ENCODE peak calls at places on chromosomes 1 and 21, in ten cellular contexts. One of them, this sample, is unnamed.

GRCh38 chr1:119686661-119687060 is 25.1 kb upstream of the PHGDH start:
- DNase-seq in hepatocyte: peak
- DNase-seq in psoas muscle: no peak
- DNase-seq in endothelial cell: no peak
- DNase-seq in GM12864: no peak
- DNase-seq in CD8-positive, alpha-beta T cell: no peak
- DNase-seq in HFF-Myc: no peak
- DNase-seq in OCI-LY7: no peak
- DNase-seq in H9: no peak
- DNase-seq in ovary: no peak
- DNase-seq in this sample: no peak

GRCh38 chr1:16204634-16205332 is 7.7 kb downstream of the ARHGEF19 start:
- DNase-seq in psoas muscle: no peak
- DNase-seq in H9: peak
- DNase-seq in ovary: no peak
- DNase-seq in CD8-positive, alpha-beta T cell: peak
- DNase-seq in hepatocyte: peak
- DNase-seq in GM12864: no peak
- DNase-seq in OCI-LY7: peak
- DNase-seq in endothelial cell: peak
- DNase-seq in HFF-Myc: no peak
- DNase-seq in this sample: no peak

GRCh38 chr1:184465489-184466146 is 78.8 kb downstream of the C1orf21 start:
- DNase-seq in CD8-positive, alpha-beta T cell: no peak
- DNase-seq in GM12864: no peak
- DNase-seq in hepatocyte: no peak
- DNase-seq in H9: no peak
- DNase-seq in ovary: no peak
- DNase-seq in endothelial cell: no peak
- DNase-seq in psoas muscle: no peak
- DNase-seq in HFF-Myc: no peak
- DNase-seq in OCI-LY7: no peak
- DNase-seq in this sample: no peak

GRCh38 chr1:89739844-89740216 is 81.0 kb upstream of the LRRC8D start:
- DNase-seq in hepatocyte: no peak
- DNase-seq in ovary: no peak
- DNase-seq in OCI-LY7: no peak
- DNase-seq in psoas muscle: no peak
- DNase-seq in HFF-Myc: no peak
- DNase-seq in H9: no peak
- DNase-seq in CD8-positive, alpha-beta T cell: no peak
- DNase-seq in endothelial cell: no peak
- DNase-seq in GM12864: no peak
- DNase-seq in this sample: no peak

GRCh38 chr1:36089393-36090121 is 865 bp downstream of the ADPRS start:
- DNase-seq in GM12864: peak
- DNase-seq in CD8-positive, alpha-beta T cell: no peak
- DNase-seq in OCI-LY7: peak
- DNase-seq in ovary: no peak
- DNase-seq in H9: no peak
- DNase-seq in HFF-Myc: no peak
- DNase-seq in endothelial cell: no peak
- DNase-seq in hepatocyte: peak
- DNase-seq in psoas muscle: no peak
- DNase-seq in this sample: no peak

GRCh38 chr1:66282343-66282852 is 251.6 kb upstream of the SGIP1 start:
- DNase-seq in HFF-Myc: no peak
- DNase-seq in OCI-LY7: peak
- DNase-seq in H9: no peak
- DNase-seq in CD8-positive, alpha-beta T cell: peak
- DNase-seq in GM12864: peak
- DNase-seq in ovary: no peak
- DNase-seq in hepatocyte: no peak
- DNase-seq in psoas muscle: no peak
- DNase-seq in endothelial cell: no peak
- DNase-seq in this sample: no peak

GRCh38 chr1:45065083-45065482 is 53.0 kb downstream of the UROD start:
- DNase-seq in psoas muscle: no peak
- DNase-seq in H9: no peak
- DNase-seq in ovary: no peak
- DNase-seq in endothelial cell: no peak
- DNase-seq in CD8-positive, alpha-beta T cell: no peak
- DNase-seq in OCI-LY7: no peak
- DNase-seq in HFF-Myc: no peak
- DNase-seq in hepatocyte: no peak
- DNase-seq in GM12864: no peak
- DNase-seq in this sample: no peak

GRCh38 chr1:3787347-3787710 is 9.0 kb downstream of the LRRC47 start:
- DNase-seq in hepatocyte: no peak
- DNase-seq in endothelial cell: no peak
- DNase-seq in GM12864: no peak
- DNase-seq in OCI-LY7: no peak
- DNase-seq in HFF-Myc: no peak
- DNase-seq in psoas muscle: no peak
- DNase-seq in CD8-positive, alpha-beta T cell: peak
- DNase-seq in ovary: no peak
- DNase-seq in H9: no peak
- DNase-seq in this sample: no peak

GRCh38 chr21:41816583-41817165 is 49.8 kb upstream of the RIPK4 start:
- DNase-seq in H9: peak
- DNase-seq in CD8-positive, alpha-beta T cell: peak
- DNase-seq in OCI-LY7: peak
- DNase-seq in endothelial cell: peak
- DNase-seq in hepatocyte: peak
- DNase-seq in ovary: peak
- DNase-seq in psoas muscle: peak
- DNase-seq in GM12864: no peak
- DNase-seq in HFF-Myc: peak
- DNase-seq in this sample: peak

GRCh38 chr1:116466810-116467557 is 93.9 kb downstream of the ATP1A1 start:
- DNase-seq in OCI-LY7: no peak
- DNase-seq in H9: no peak
- DNase-seq in CD8-positive, alpha-beta T cell: no peak
- DNase-seq in hepatocyte: no peak
- DNase-seq in HFF-Myc: no peak
- DNase-seq in GM12864: no peak
- DNase-seq in endothelial cell: no peak
- DNase-seq in psoas muscle: no peak
- DNase-seq in ovary: no peak
- DNase-seq in this sample: no peak

GRCh38 chr1:110495926-110496600 is 22.9 kb downstream of the KCNA10 start:
- DNase-seq in GM12864: peak
- DNase-seq in endothelial cell: peak
- DNase-seq in psoas muscle: peak
- DNase-seq in H9: peak
- DNase-seq in OCI-LY7: peak
- DNase-seq in CD8-positive, alpha-beta T cell: peak
- DNase-seq in HFF-Myc: peak
- DNase-seq in hepatocyte: peak
- DNase-seq in ovary: peak
- DNase-seq in this sample: peak

GRCh38 chr1:31101147-31101502 is 35.6 kb upstream of the PUM1 start:
- DNase-seq in HFF-Myc: peak
- DNase-seq in endothelial cell: no peak
- DNase-seq in OCI-LY7: no peak
- DNase-seq in H9: no peak
- DNase-seq in CD8-positive, alpha-beta T cell: no peak
- DNase-seq in hepatocyte: peak
- DNase-seq in ovary: peak
- DNase-seq in psoas muscle: no peak
- DNase-seq in GM12864: no peak
- DNase-seq in this sample: no peak

GRCh38 chr21:44874240-44874496 is 678 bp upstream of the PTTG1IP start:
- DNase-seq in H9: no peak
- DNase-seq in psoas muscle: no peak
- DNase-seq in HFF-Myc: no peak
- DNase-seq in CD8-positive, alpha-beta T cell: no peak
- DNase-seq in hepatocyte: no peak
- DNase-seq in endothelial cell: no peak
- DNase-seq in OCI-LY7: no peak
- DNase-seq in GM12864: no peak
- DNase-seq in ovary: no peak
- DNase-seq in this sample: no peak

GRCh38 chr1:205298191-205298994 is 23.2 kb downstream of the NUAK2 start:
- DNase-seq in OCI-LY7: no peak
- DNase-seq in ovary: no peak
- DNase-seq in psoas muscle: no peak
- DNase-seq in HFF-Myc: peak
- DNase-seq in H9: peak
- DNase-seq in hepatocyte: peak
- DNase-seq in GM12864: no peak
- DNase-seq in endothelial cell: no peak
- DNase-seq in CD8-positive, alpha-beta T cell: no peak
- DNase-seq in this sample: no peak

GRCh38 chr21:27761623-27762022 is 794.7 kb upstream of the ADAMTS5 start:
- DNase-seq in psoas muscle: no peak
- DNase-seq in H9: no peak
- DNase-seq in hepatocyte: no peak
- DNase-seq in CD8-positive, alpha-beta T cell: no peak
- DNase-seq in HFF-Myc: no peak
- DNase-seq in endothelial cell: no peak
- DNase-seq in ovary: no peak
- DNase-seq in GM12864: no peak
- DNase-seq in OCI-LY7: no peak
- DNase-seq in this sample: no peak

GRCh38 chr1:28155628-28156027 is 20.9 kb downstream of the PTAFR start:
- DNase-seq in OCI-LY7: no peak
- DNase-seq in GM12864: no peak
- DNase-seq in H9: no peak
- DNase-seq in hepatocyte: no peak
- DNase-seq in HFF-Myc: no peak
- DNase-seq in endothelial cell: no peak
- DNase-seq in ovary: no peak
- DNase-seq in psoas muscle: no peak
- DNase-seq in CD8-positive, alpha-beta T cell: no peak
- DNase-seq in this sample: no peak

GRCh38 chr21:15669247-15669646 is 60.5 kb upstream of the USP25 start:
- DNase-seq in CD8-positive, alpha-beta T cell: no peak
- DNase-seq in ovary: no peak
- DNase-seq in psoas muscle: no peak
- DNase-seq in HFF-Myc: no peak
- DNase-seq in GM12864: no peak
- DNase-seq in hepatocyte: no peak
- DNase-seq in endothelial cell: no peak
- DNase-seq in OCI-LY7: no peak
- DNase-seq in H9: no peak
- DNase-seq in this sample: no peak

GRCh38 chr21:36699546-36700294 is 805 bp downstream of the SIM2 start:
- DNase-seq in HFF-Myc: no peak
- DNase-seq in hepatocyte: no peak
- DNase-seq in endothelial cell: peak
- DNase-seq in GM12864: no peak
- DNase-seq in H9: no peak
- DNase-seq in OCI-LY7: no peak
- DNase-seq in ovary: no peak
- DNase-seq in CD8-positive, alpha-beta T cell: no peak
- DNase-seq in psoas muscle: no peak
- DNase-seq in this sample: no peak

GRCh38 chr21:36702622-36702968 is 3.7 kb downstream of the SIM2 start:
- DNase-seq in ovary: no peak
- DNase-seq in hepatocyte: no peak
- DNase-seq in endothelial cell: no peak
- DNase-seq in OCI-LY7: no peak
- DNase-seq in GM12864: no peak
- DNase-seq in HFF-Myc: no peak
- DNase-seq in H9: no peak
- DNase-seq in CD8-positive, alpha-beta T cell: no peak
- DNase-seq in psoas muscle: no peak
- DNase-seq in this sample: no peak

GRCh38 chr21:36701912-36702621 is 3.2 kb downstream of the SIM2 start:
- DNase-seq in endothelial cell: peak
- DNase-seq in GM12864: no peak
- DNase-seq in hepatocyte: no peak
- DNase-seq in ovary: no peak
- DNase-seq in psoas muscle: no peak
- DNase-seq in OCI-LY7: no peak
- DNase-seq in CD8-positive, alpha-beta T cell: no peak
- DNase-seq in HFF-Myc: no peak
- DNase-seq in H9: peak
- DNase-seq in this sample: no peak

GRCh38 chr21:36700295-36700960 is 1.5 kb downstream of the SIM2 start:
- DNase-seq in GM12864: no peak
- DNase-seq in OCI-LY7: no peak
- DNase-seq in ovary: no peak
- DNase-seq in HFF-Myc: no peak
- DNase-seq in hepatocyte: no peak
- DNase-seq in CD8-positive, alpha-beta T cell: no peak
- DNase-seq in H9: no peak
- DNase-seq in endothelial cell: peak
- DNase-seq in psoas muscle: no peak
- DNase-seq in this sample: no peak

GRCh38 chr21:36700961-36701911 is 2.3 kb downstream of the SIM2 start:
- DNase-seq in OCI-LY7: no peak
- DNase-seq in CD8-positive, alpha-beta T cell: no peak
- DNase-seq in endothelial cell: peak
- DNase-seq in H9: peak
- DNase-seq in GM12864: no peak
- DNase-seq in psoas muscle: no peak
- DNase-seq in hepatocyte: no peak
- DNase-seq in ovary: no peak
- DNase-seq in HFF-Myc: no peak
- DNase-seq in this sample: no peak
- TF ChIP-seq CTCF in OCI-LY7: no peak
- TF ChIP-seq CTCF in CD8-positive, alpha-beta T cell: no peak
- TF ChIP-seq CTCF in endothelial cell: no peak
- TF ChIP-seq CTCF in H9: no peak
- TF ChIP-seq CTCF in GM12864: no peak
- TF ChIP-seq CTCF in psoas muscle: no peak
- TF ChIP-seq CTCF in hepatocyte: no peak
- TF ChIP-seq CTCF in ovary: no peak
- TF ChIP-seq CTCF in HFF-Myc: no peak
- TF ChIP-seq CTCF in this sample: no peak

GRCh38 chr1:225418059-225418458 is 9.8 kb downstream of the LBR start:
- DNase-seq in hepatocyte: no peak
- DNase-seq in GM12864: no peak
- DNase-seq in endothelial cell: no peak
- DNase-seq in H9: no peak
- DNase-seq in psoas muscle: no peak
- DNase-seq in HFF-Myc: no peak
- DNase-seq in OCI-LY7: no peak
- DNase-seq in CD8-positive, alpha-beta T cell: no peak
- DNase-seq in ovary: no peak
- DNase-seq in this sample: no peak
- TF ChIP-seq CTCF in hepatocyte: no peak
- TF ChIP-seq CTCF in GM12864: no peak
- TF ChIP-seq CTCF in endothelial cell: no peak
- TF ChIP-seq CTCF in H9: no peak
- TF ChIP-seq CTCF in psoas muscle: no peak
- TF ChIP-seq CTCF in HFF-Myc: no peak
- TF ChIP-seq CTCF in OCI-LY7: no peak
- TF ChIP-seq CTCF in CD8-positive, alpha-beta T cell: no peak
- TF ChIP-seq CTCF in ovary: no peak
- TF ChIP-seq CTCF in this sample: no peak

GRCh38 chr1:34927316-34927715 is 2.1 kb downstream of the DLGAP3 start:
- DNase-seq in CD8-positive, alpha-beta T cell: no peak
- DNase-seq in ovary: no peak
- DNase-seq in HFF-Myc: no peak
- DNase-seq in OCI-LY7: no peak
- DNase-seq in endothelial cell: no peak
- DNase-seq in psoas muscle: no peak
- DNase-seq in H9: no peak
- DNase-seq in hepatocyte: no peak
- DNase-seq in GM12864: no peak
- DNase-seq in this sample: no peak
- TF ChIP-seq CTCF in CD8-positive, alpha-beta T cell: no peak
- TF ChIP-seq CTCF in ovary: no peak
- TF ChIP-seq CTCF in HFF-Myc: no peak
- TF ChIP-seq CTCF in OCI-LY7: no peak
- TF ChIP-seq CTCF in endothelial cell: no peak
- TF ChIP-seq CTCF in psoas muscle: no peak
- TF ChIP-seq CTCF in H9: no peak
- TF ChIP-seq CTCF in hepatocyte: no peak
- TF ChIP-seq CTCF in GM12864: no peak
- TF ChIP-seq CTCF in this sample: no peak

GRCh38 chr1:200755456-200755855 is 16.8 kb downstream of the CAMSAP2 start:
- DNase-seq in hepatocyte: no peak
- DNase-seq in psoas muscle: no peak
- DNase-seq in CD8-positive, alpha-beta T cell: no peak
- DNase-seq in endothelial cell: no peak
- DNase-seq in HFF-Myc: no peak
- DNase-seq in ovary: no peak
- DNase-seq in H9: no peak
- DNase-seq in GM12864: no peak
- DNase-seq in OCI-LY7: no peak
- DNase-seq in this sample: no peak
- TF ChIP-seq CTCF in hepatocyte: no peak
- TF ChIP-seq CTCF in psoas muscle: no peak
- TF ChIP-seq CTCF in CD8-positive, alpha-beta T cell: no peak
- TF ChIP-seq CTCF in endothelial cell: no peak
- TF ChIP-seq CTCF in HFF-Myc: no peak
- TF ChIP-seq CTCF in ovary: no peak
- TF ChIP-seq CTCF in H9: no peak
- TF ChIP-seq CTCF in GM12864: no peak
- TF ChIP-seq CTCF in OCI-LY7: no peak
- TF ChIP-seq CTCF in this sample: no peak